ENCODE peak calls at places on chromosomes 6 and 20, in six cellular contexts. J, N, R, L, C and G are unnamed samples.

GRCh38 chr20:2237059-2237458 is 58.7 kb upstream of the TGM3 start:
- DNase-seq in C (peak), R (peak), N (no peak), L (no peak), J (no peak), G (no peak)

GRCh38 chr6:122962196-122962595 is 33.8 kb upstream of the CLVS2 start:
- DNase-seq in N (no peak), R (no peak), J (no peak), C (no peak), L (no peak), G (no peak)

GRCh38 chr20:2984956-2985661 is 58.3 kb upstream of the GNRH2 start:
- DNase-seq in C (peak), N (no peak), R (peak), L (no peak), J (no peak), G (no peak)

GRCh38 chr6:5367510-5367909 is 106.2 kb downstream of the FARS2 start:
- DNase-seq in J (no peak), L (no peak), C (no peak), R (no peak), N (no peak), G (no peak)

GRCh38 chr20:60049601-60050000 is 91.4 kb downstream of the CDH26 start:
- DNase-seq in L (no peak), J (no peak), C (no peak), N (no peak), R (peak), G (no peak)

GRCh38 chr6:89582669-89583325 is 55.8 kb downstream of the LYRM2 start:
- DNase-seq in L (no peak), C (no peak), R (no peak), N (no peak), J (no peak), G (no peak)

GRCh38 chr6:15296249-15296648 is 50.4 kb downstream of the JARID2 start:
- DNase-seq in L (no peak), N (no peak), R (no peak), C (no peak), J (no peak), G (no peak)

GRCh38 chr20:53643031-53643832 is 49.6 kb upstream of the ZNF217 start:
- DNase-seq in C (peak), N (no peak), J (no peak), R (peak), L (peak), G (peak)

GRCh38 chr6:32192608-32193039 is at the start of gene GPSM3:
- DNase-seq in N (no peak), L (peak), J (no peak), C (peak), R (peak), G (peak)

GRCh38 chr20:20743511-20744169 is 31.2 kb upstream of the RALGAPA2 start:
- DNase-seq in J (peak), C (peak), L (no peak), R (no peak), N (peak), G (no peak)